ENCODE peak calls at places on chromosomes 11 and 22, in nine cellular contexts. One of them, this sample, is unnamed.

GRCh38 chr11:74840486-74840885 is 91.8 kb downstream of the RNF169 start:
- DNase-seq in AG04450: no peak
- DNase-seq in nephron progenitor cell: no peak
- DNase-seq in H1: no peak
- DNase-seq in bronchial epithelial cell: no peak
- DNase-seq in WTC11: no peak
- DNase-seq in AG10803: no peak
- DNase-seq in fibroblast of pulmonary artery: peak
- DNase-seq in uterus: no peak
- DNase-seq in this sample: no peak

GRCh38 chr11:70712471-70712870 is 314.1 kb downstream of the CTTN start:
- DNase-seq in WTC11: peak
- DNase-seq in AG10803: no peak
- DNase-seq in H1: no peak
- DNase-seq in AG04450: no peak
- DNase-seq in uterus: no peak
- DNase-seq in fibroblast of pulmonary artery: no peak
- DNase-seq in bronchial epithelial cell: no peak
- DNase-seq in nephron progenitor cell: no peak
- DNase-seq in this sample: no peak

GRCh38 chr11:125443767-125444311 is 52.2 kb downstream of the FEZ1 start:
- DNase-seq in uterus: no peak
- DNase-seq in bronchial epithelial cell: no peak
- DNase-seq in H1: no peak
- DNase-seq in AG04450: no peak
- DNase-seq in AG10803: no peak
- DNase-seq in fibroblast of pulmonary artery: no peak
- DNase-seq in nephron progenitor cell: no peak
- DNase-seq in WTC11: peak
- DNase-seq in this sample: no peak

GRCh38 chr11:32188785-32189184 is 97.9 kb downstream of the RCN1 start:
- DNase-seq in AG10803: no peak
- DNase-seq in WTC11: no peak
- DNase-seq in AG04450: no peak
- DNase-seq in uterus: no peak
- DNase-seq in fibroblast of pulmonary artery: no peak
- DNase-seq in bronchial epithelial cell: no peak
- DNase-seq in nephron progenitor cell: no peak
- DNase-seq in H1: no peak
- DNase-seq in this sample: no peak

GRCh38 chr11:78339483-78339882 is 78.1 kb downstream of the GAB2 start:
- DNase-seq in H1: no peak
- DNase-seq in bronchial epithelial cell: no peak
- DNase-seq in AG04450: no peak
- DNase-seq in uterus: no peak
- DNase-seq in nephron progenitor cell: no peak
- DNase-seq in AG10803: no peak
- DNase-seq in WTC11: no peak
- DNase-seq in fibroblast of pulmonary artery: no peak
- DNase-seq in this sample: no peak

GRCh38 chr11:57490456-57491248 is 24.9 kb downstream of the SLC43A1 start:
- DNase-seq in uterus: no peak
- DNase-seq in AG04450: no peak
- DNase-seq in fibroblast of pulmonary artery: peak
- DNase-seq in AG10803: no peak
- DNase-seq in nephron progenitor cell: no peak
- DNase-seq in H1: no peak
- DNase-seq in WTC11: no peak
- DNase-seq in bronchial epithelial cell: peak
- DNase-seq in this sample: peak

GRCh38 chr11:118200901-118201680 is 23.7 kb downstream of the JAML start:
- DNase-seq in WTC11: no peak
- DNase-seq in AG04450: no peak
- DNase-seq in nephron progenitor cell: no peak
- DNase-seq in bronchial epithelial cell: no peak
- DNase-seq in H1: no peak
- DNase-seq in uterus: no peak
- DNase-seq in fibroblast of pulmonary artery: no peak
- DNase-seq in AG10803: no peak
- DNase-seq in this sample: no peak

GRCh38 chr11:16610738-16611388 is 127.6 kb upstream of the C11orf58 start:
- DNase-seq in nephron progenitor cell: peak
- DNase-seq in bronchial epithelial cell: no peak
- DNase-seq in AG10803: no peak
- DNase-seq in uterus: no peak
- DNase-seq in fibroblast of pulmonary artery: no peak
- DNase-seq in AG04450: no peak
- DNase-seq in H1: no peak
- DNase-seq in WTC11: peak
- DNase-seq in this sample: no peak

GRCh38 chr11:119897576-119897975 is 168.6 kb upstream of the NECTIN1 start:
- DNase-seq in AG10803: no peak
- DNase-seq in nephron progenitor cell: no peak
- DNase-seq in H1: no peak
- DNase-seq in AG04450: no peak
- DNase-seq in WTC11: no peak
- DNase-seq in uterus: no peak
- DNase-seq in fibroblast of pulmonary artery: no peak
- DNase-seq in bronchial epithelial cell: no peak
- DNase-seq in this sample: no peak

GRCh38 chr11:84607975-84608787 is 1019.0 kb downstream of the DLG2 start:
- DNase-seq in bronchial epithelial cell: no peak
- DNase-seq in WTC11: no peak
- DNase-seq in H1: no peak
- DNase-seq in nephron progenitor cell: no peak
- DNase-seq in AG04450: no peak
- DNase-seq in AG10803: no peak
- DNase-seq in fibroblast of pulmonary artery: no peak
- DNase-seq in uterus: no peak
- DNase-seq in this sample: no peak

GRCh38 chr11:88042238-88043032 is 132.8 kb downstream of the RAB38 start:
- DNase-seq in AG10803: no peak
- DNase-seq in bronchial epithelial cell: no peak
- DNase-seq in AG04450: no peak
- DNase-seq in H1: no peak
- DNase-seq in uterus: no peak
- DNase-seq in WTC11: no peak
- DNase-seq in nephron progenitor cell: no peak
- DNase-seq in fibroblast of pulmonary artery: no peak
- DNase-seq in this sample: peak

GRCh38 chr11:48150213-48150612 is 66.4 kb upstream of the OR4B1 start:
- DNase-seq in AG10803: no peak
- DNase-seq in AG04450: no peak
- DNase-seq in uterus: no peak
- DNase-seq in nephron progenitor cell: no peak
- DNase-seq in WTC11: no peak
- DNase-seq in fibroblast of pulmonary artery: peak
- DNase-seq in H1: no peak
- DNase-seq in bronchial epithelial cell: peak
- DNase-seq in this sample: peak

GRCh38 chr22:44821741-44822425 is 69.5 kb downstream of the ARHGAP8 start:
- DNase-seq in bronchial epithelial cell: no peak
- DNase-seq in AG10803: no peak
- DNase-seq in uterus: no peak
- DNase-seq in H1: no peak
- DNase-seq in fibroblast of pulmonary artery: no peak
- DNase-seq in WTC11: no peak
- DNase-seq in AG04450: no peak
- DNase-seq in nephron progenitor cell: no peak
- DNase-seq in this sample: no peak

GRCh38 chr11:112177610-112178009 is 2.3 kb downstream of the BCO2 start:
- DNase-seq in uterus: no peak
- DNase-seq in H1: no peak
- DNase-seq in WTC11: no peak
- DNase-seq in AG04450: no peak
- DNase-seq in fibroblast of pulmonary artery: no peak
- DNase-seq in AG10803: no peak
- DNase-seq in nephron progenitor cell: no peak
- DNase-seq in bronchial epithelial cell: no peak
- DNase-seq in this sample: no peak

GRCh38 chr11:61607426-61607825 is 26.6 kb upstream of the SYT7 start:
- DNase-seq in H1: no peak
- DNase-seq in WTC11: no peak
- DNase-seq in AG10803: no peak
- DNase-seq in nephron progenitor cell: no peak
- DNase-seq in AG04450: no peak
- DNase-seq in uterus: no peak
- DNase-seq in fibroblast of pulmonary artery: no peak
- DNase-seq in bronchial epithelial cell: no peak
- DNase-seq in this sample: no peak

GRCh38 chr11:130999086-130999485 is 82.8 kb upstream of the SNX19 start:
- DNase-seq in bronchial epithelial cell: peak
- DNase-seq in WTC11: no peak
- DNase-seq in uterus: no peak
- DNase-seq in H1: no peak
- DNase-seq in nephron progenitor cell: no peak
- DNase-seq in fibroblast of pulmonary artery: peak
- DNase-seq in AG10803: peak
- DNase-seq in AG04450: no peak
- DNase-seq in this sample: peak

GRCh38 chr11:35364101-35364780 is 55.1 kb downstream of the SLC1A2 start:
- DNase-seq in AG04450: no peak
- DNase-seq in bronchial epithelial cell: peak
- DNase-seq in H1: no peak
- DNase-seq in WTC11: no peak
- DNase-seq in nephron progenitor cell: no peak
- DNase-seq in fibroblast of pulmonary artery: peak
- DNase-seq in AG10803: peak
- DNase-seq in uterus: peak
- DNase-seq in this sample: peak

GRCh38 chr11:35363246-35364100 is 55.9 kb downstream of the SLC1A2 start:
- DNase-seq in fibroblast of pulmonary artery: no peak
- DNase-seq in AG04450: no peak
- DNase-seq in H1: no peak
- DNase-seq in AG10803: peak
- DNase-seq in bronchial epithelial cell: no peak
- DNase-seq in WTC11: no peak
- DNase-seq in nephron progenitor cell: no peak
- DNase-seq in uterus: peak
- DNase-seq in this sample: no peak

GRCh38 chr11:35365395-35365794 is 54.0 kb downstream of the SLC1A2 start:
- DNase-seq in AG10803: no peak
- DNase-seq in uterus: no peak
- DNase-seq in bronchial epithelial cell: no peak
- DNase-seq in H1: no peak
- DNase-seq in AG04450: no peak
- DNase-seq in nephron progenitor cell: no peak
- DNase-seq in fibroblast of pulmonary artery: no peak
- DNase-seq in WTC11: no peak
- DNase-seq in this sample: no peak

GRCh38 chr11:35360059-35360530 is 59.3 kb downstream of the SLC1A2 start:
- DNase-seq in uterus: no peak
- DNase-seq in AG04450: no peak
- DNase-seq in H1: no peak
- DNase-seq in nephron progenitor cell: no peak
- DNase-seq in WTC11: no peak
- DNase-seq in bronchial epithelial cell: no peak
- DNase-seq in AG10803: no peak
- DNase-seq in fibroblast of pulmonary artery: no peak
- DNase-seq in this sample: no peak

DNA sequence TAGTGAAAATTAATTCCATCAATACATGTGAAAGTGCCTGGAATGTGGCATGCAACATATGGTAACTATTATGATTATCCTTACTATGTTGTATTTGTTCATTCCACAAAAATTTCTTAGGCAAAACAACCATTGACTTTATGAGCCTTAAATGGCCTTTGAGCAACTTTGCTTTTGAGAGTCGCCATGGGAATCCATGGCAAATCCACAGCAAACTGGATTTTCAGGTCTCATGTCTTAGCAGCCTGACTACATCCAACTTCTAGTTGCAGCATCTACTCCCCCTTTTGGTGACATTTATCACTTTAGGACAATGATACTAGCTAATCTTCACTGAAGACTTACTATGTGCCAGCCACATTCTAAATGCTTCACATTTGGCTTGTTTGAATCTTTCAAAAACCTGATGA is 56.8 kb downstream of the SLC1A2 start:
- DNase-seq in uterus: no peak
- DNase-seq in AG04450: no peak
- DNase-seq in nephron progenitor cell: no peak
- DNase-seq in H1: no peak
- DNase-seq in WTC11: no peak
- DNase-seq in bronchial epithelial cell: no peak
- DNase-seq in AG10803: peak
- DNase-seq in fibroblast of pulmonary artery: no peak
- DNase-seq in this sample: peak
- TF ChIP-seq CTCF in uterus: no peak
- TF ChIP-seq CTCF in AG04450: no peak
- TF ChIP-seq CTCF in nephron progenitor cell: no peak
- TF ChIP-seq CTCF in H1: no peak
- TF ChIP-seq CTCF in WTC11: no peak
- TF ChIP-seq CTCF in bronchial epithelial cell: no peak
- TF ChIP-seq CTCF in AG10803: peak
- TF ChIP-seq CTCF in fibroblast of pulmonary artery: no peak
- TF ChIP-seq CTCF in this sample: peak

GRCh38 chr11:29017941-29018340 is 909.8 kb downstream of the METTL15 start:
- DNase-seq in WTC11: no peak
- DNase-seq in AG04450: no peak
- DNase-seq in fibroblast of pulmonary artery: no peak
- DNase-seq in AG10803: no peak
- DNase-seq in nephron progenitor cell: no peak
- DNase-seq in uterus: no peak
- DNase-seq in bronchial epithelial cell: peak
- DNase-seq in H1: no peak
- DNase-seq in this sample: peak
- TF ChIP-seq CTCF in WTC11: no peak
- TF ChIP-seq CTCF in AG04450: no peak
- TF ChIP-seq CTCF in fibroblast of pulmonary artery: no peak
- TF ChIP-seq CTCF in AG10803: no peak
- TF ChIP-seq CTCF in nephron progenitor cell: no peak
- TF ChIP-seq CTCF in uterus: no peak
- TF ChIP-seq CTCF in bronchial epithelial cell: no peak
- TF ChIP-seq CTCF in H1: no peak
- TF ChIP-seq CTCF in this sample: no peak

GRCh38 chr11:102914238-102915043 is 39.7 kb upstream of the MMP12 start:
- DNase-seq in AG10803: peak
- DNase-seq in WTC11: peak
- DNase-seq in bronchial epithelial cell: peak
- DNase-seq in H1: peak
- DNase-seq in nephron progenitor cell: no peak
- DNase-seq in AG04450: peak
- DNase-seq in fibroblast of pulmonary artery: peak
- DNase-seq in uterus: no peak
- DNase-seq in this sample: peak
- TF ChIP-seq CTCF in AG10803: peak
- TF ChIP-seq CTCF in WTC11: no peak
- TF ChIP-seq CTCF in bronchial epithelial cell: peak
- TF ChIP-seq CTCF in H1: peak
- TF ChIP-seq CTCF in nephron progenitor cell: peak
- TF ChIP-seq CTCF in AG04450: peak
- TF ChIP-seq CTCF in fibroblast of pulmonary artery: peak
- TF ChIP-seq CTCF in uterus: peak
- TF ChIP-seq CTCF in this sample: peak

DNA sequence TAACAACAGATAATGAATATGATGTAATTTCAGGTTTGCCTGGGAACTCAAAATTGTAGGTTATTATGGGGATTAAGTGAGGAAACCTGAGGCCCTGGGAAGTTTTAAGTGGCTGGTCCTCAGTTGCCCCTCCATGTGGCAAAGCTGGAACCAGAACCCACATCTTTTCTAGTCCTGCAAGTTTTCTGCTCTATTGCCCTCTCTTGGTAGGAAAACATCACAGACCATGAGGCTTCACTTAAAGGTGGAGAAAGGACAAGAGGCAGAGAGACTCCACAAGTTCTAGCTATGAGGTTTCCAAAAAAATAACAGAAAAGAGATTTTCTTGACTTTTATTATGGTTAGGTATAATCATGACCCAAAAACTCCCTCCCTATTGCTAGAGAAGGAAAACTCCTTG is 115.5 kb upstream of the DDI1 start:
- DNase-seq in uterus: no peak
- DNase-seq in bronchial epithelial cell: no peak
- DNase-seq in AG10803: no peak
- DNase-seq in nephron progenitor cell: no peak
- DNase-seq in WTC11: no peak
- DNase-seq in fibroblast of pulmonary artery: no peak
- DNase-seq in H1: no peak
- DNase-seq in AG04450: no peak
- DNase-seq in this sample: no peak
- TF ChIP-seq CTCF in uterus: no peak
- TF ChIP-seq CTCF in bronchial epithelial cell: no peak
- TF ChIP-seq CTCF in AG10803: no peak
- TF ChIP-seq CTCF in nephron progenitor cell: no peak
- TF ChIP-seq CTCF in WTC11: no peak
- TF ChIP-seq CTCF in fibroblast of pulmonary artery: no peak
- TF ChIP-seq CTCF in H1: peak
- TF ChIP-seq CTCF in AG04450: peak
- TF ChIP-seq CTCF in this sample: no peak